ENCODE peak calls at places on chromosome 17, in nine cellular contexts. Y, S, T, Z, R, N, M, I and J are unnamed samples.
A peak's percentile ranks its signal among the peaks of the same experiment; 100 is the strongest.

GRCh38 chr17:50123649-50124349 is 6.2 kb downstream of the SAMD14 start:
- DNase-seq in Y (no peak), S (no peak), T (no peak), Z (peak; percentile 93), R (no peak), N (no peak), M (no peak), I (no peak), J (no peak)

GRCh38 chr17:71441098-71441497 is 679.7 kb upstream of the SOX9 start:
- DNase-seq in Y (no peak), S (no peak), T (no peak), Z (no peak), R (peak; percentile 85), N (no peak), M (no peak), I (no peak), J (no peak)

GRCh38 chr17:60573139-60573975 is 26.6 kb upstream of the PPM1D start:
- DNase-seq in Y (no peak), S (peak; percentile 13), T (no peak), Z (no peak), R (no peak), N (no peak), M (no peak), I (no peak), J (no peak)

GRCh38 chr17:37481001-37481665 is 8.6 kb upstream of the DUSP14 start:
- DNase-seq in Y (no peak), S (no peak), T (no peak), Z (no peak), R (no peak), N (no peak), M (no peak), I (no peak), J (no peak)

GRCh38 chr17:30969989-30970680 is 704 bp upstream of the RNF135 start:
- DNase-seq in Y (no peak), S (no peak), T (no peak), Z (peak; percentile 3), R (peak; percentile 52), N (peak; percentile 37), M (no peak), I (no peak), J (no peak)

GRCh38 chr17:66310528-66311148 is 8.2 kb downstream of the PRKCA start:
- DNase-seq in Y (no peak), S (no peak), T (no peak), Z (peak; percentile 25), R (no peak), N (no peak), M (no peak), I (no peak), J (no peak)

GRCh38 chr17:49935526-49936210 is 33.3 kb upstream of the DLX4 start:
- DNase-seq in Y (no peak), S (no peak), T (no peak), Z (no peak), R (no peak), N (no peak), M (no peak), I (no peak), J (no peak)

GRCh38 chr17:28657756-28658155 is 4.0 kb downstream of the SDF2 start:
- DNase-seq in Y (no peak), S (no peak), T (no peak), Z (no peak), R (no peak), N (no peak), M (no peak), I (no peak), J (no peak)

GRCh38 chr17:43822566-43823190 is 10.3 kb downstream of the MPP3 start:
- DNase-seq in Y (no peak), S (no peak), T (no peak), Z (no peak), R (no peak), N (no peak), M (no peak), I (no peak), J (no peak)

GRCh38 chr17:28491860-28492259 is 14.3 kb upstream of the FOXN1 start:
- DNase-seq in Y (no peak), S (no peak), T (no peak), Z (no peak), R (no peak), N (no peak), M (no peak), I (no peak), J (no peak)

GRCh38 chr17:73580311-73580710 is 63.9 kb downstream of the SDK2 start:
- DNase-seq in Y (no peak), S (no peak), T (no peak), Z (no peak), R (no peak), N (no peak), M (no peak), I (no peak), J (no peak)

GRCh38 chr17:38745545-38745944 is 2.6 kb downstream of the PCGF2 start:
- DNase-seq in Y (no peak), S (no peak), T (no peak), Z (peak; percentile 61), R (no peak), N (no peak), M (no peak), I (no peak), J (no peak)

GRCh38 chr17:71966459-71967313 is 154.1 kb upstream of the SOX9 start:
- DNase-seq in Y (no peak), S (no peak), T (no peak), Z (no peak), R (no peak), N (no peak), M (no peak), I (peak; percentile 27), J (no peak)

GRCh38 chr17:42608692-42609181 is 437 bp downstream of the RETREG3 start:
- DNase-seq in Y (no peak), S (no peak), T (no peak), Z (no peak), R (no peak), N (peak; percentile 31), M (no peak), I (peak; percentile 20), J (no peak)

GRCh38 chr17:50165466-50165865 is 339 bp upstream of the SGCA start:
- DNase-seq in Y (no peak), S (no peak), T (no peak), Z (no peak), R (no peak), N (no peak), M (no peak), I (no peak), J (no peak)

GRCh38 chr17:10357768-10358167 is 15.0 kb downstream of the MYH13 start:
- DNase-seq in Y (no peak), S (no peak), T (no peak), Z (no peak), R (no peak), N (peak; percentile 37), M (no peak), I (no peak), J (peak; percentile 19)

GRCh38 chr17:36148559-36149295 is 27.7 kb downstream of the TBC1D3B start:
- DNase-seq in Y (no peak), S (peak; percentile 74), T (no peak), Z (peak; percentile 56), R (no peak), N (peak; percentile 71), M (peak; percentile 41), I (peak; percentile 65), J (peak; percentile 48)

GRCh38 chr17:73351764-73352163 is 40.0 kb upstream of the CDC42EP4 start:
- DNase-seq in Y (no peak), S (no peak), T (no peak), Z (no peak), R (no peak), N (no peak), M (no peak), I (no peak), J (no peak)

GRCh38 chr17:34269969-34270368 is at the start of gene CCL7:
- DNase-seq in Y (no peak), S (no peak), T (no peak), Z (no peak), R (no peak), N (no peak), M (no peak), I (no peak), J (no peak)

GRCh38 chr17:37742762-37743611 is 1.9 kb downstream of the HNF1B start:
- DNase-seq in Y (no peak), S (peak; percentile 34), T (no peak), Z (no peak), R (no peak), N (no peak), M (no peak), I (no peak), J (no peak)

GRCh38 chr17:72931635-72932034 is 160.9 kb downstream of the SLC39A11 start:
- DNase-seq in Y (no peak), S (no peak), T (no peak), Z (no peak), R (no peak), N (no peak), M (no peak), I (no peak), J (no peak)

GRCh38 chr17:75691371-75692290 is 24.5 kb downstream of the SAP30BP start:
- DNase-seq in Y (no peak), S (no peak), T (no peak), Z (peak; percentile 90), R (peak; percentile 81), N (peak; percentile 29), M (no peak), I (no peak), J (no peak)
- H3K4me1 ChIP-seq in Y (peaks cover 65% of the 10 kb centered on the region), S (peaks cover 5% of the 10 kb centered on the region), T (peaks cover 89% of the 10 kb centered on the region), Z (peaks cover 46% of the 10 kb centered on the region), R (peaks cover 72% of the 10 kb centered on the region), N (no peaks in the 10 kb centered on the region), M (peaks cover 89% of the 10 kb centered on the region), I (peaks cover 88% of the 10 kb centered on the region), J (peaks cover 38% of the 10 kb centered on the region)

DNA sequence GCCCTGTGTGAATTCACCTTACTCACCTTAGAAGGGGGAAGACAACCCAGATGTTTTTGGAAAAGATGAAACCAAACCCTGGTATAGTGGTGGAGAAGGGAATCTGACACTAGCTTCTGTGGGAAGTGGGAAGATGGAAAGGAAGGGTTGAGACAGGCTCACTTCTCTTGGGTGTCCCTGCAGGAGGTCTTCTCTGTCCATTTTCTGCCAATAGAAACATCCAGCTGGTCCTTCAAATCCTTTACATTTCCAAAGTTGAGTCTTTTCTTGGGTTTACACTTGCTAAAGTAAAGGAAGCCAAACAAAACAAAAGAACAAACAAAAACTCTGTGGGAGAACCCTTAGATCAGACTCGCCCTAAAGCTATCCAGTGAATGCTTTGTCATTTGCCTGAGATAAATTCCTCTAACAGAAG is 10.2 kb downstream of the HOXB1 start:
- DNase-seq in Y (peak; percentile 71), S (no peak), T (no peak), Z (no peak), R (no peak), N (no peak), M (no peak), I (no peak), J (no peak)
- H3K27me3 ChIP-seq in Y (no peaks in the 10 kb centered on the region), S (no peaks in the 10 kb centered on the region), T (no peaks in the 10 kb centered on the region), Z (peaks cover 15% of the 10 kb centered on the region), R (peaks cover 25% of the 10 kb centered on the region), N (peaks cover 26% of the 10 kb centered on the region), M (no peaks in the 10 kb centered on the region), I (peaks cover 99% of the 10 kb centered on the region), J (peaks cover 6% of the 10 kb centered on the region)

GRCh38 chr17:77468897-77469296 is 328.1 kb downstream of the SEC14L1 start:
- DNase-seq in Y (no peak), S (no peak), T (no peak), Z (no peak), R (no peak), N (no peak), M (no peak), I (no peak), J (no peak)
- H3K4me1 ChIP-seq in Y (peaks cover 6% of the 10 kb centered on the region), S (peaks cover 72% of the 10 kb centered on the region), T (peaks cover 79% of the 10 kb centered on the region), Z (peaks cover 53% of the 10 kb centered on the region), R (peaks cover 57% of the 10 kb centered on the region), N (peaks cover 76% of the 10 kb centered on the region), M (peaks cover 85% of the 10 kb centered on the region), I (peaks cover 93% of the 10 kb centered on the region), J (peaks cover 98% of the 10 kb centered on the region)

GRCh38 chr17:80529104-80529903 is 15.3 kb upstream of the RPTOR start:
- DNase-seq in Y (no peak), S (no peak), T (no peak), Z (no peak), R (no peak), N (no peak), M (no peak), I (no peak), J (no peak)
- H3K27me3 ChIP-seq in Y (no peaks in the 10 kb centered on the region), S (no peaks in the 10 kb centered on the region), T (no peaks in the 10 kb centered on the region), Z (no peaks in the 10 kb centered on the region), R (no peaks in the 10 kb centered on the region), N (peaks cover 6% of the 10 kb centered on the region), M (no peaks in the 10 kb centered on the region), I (peaks cover 94% of the 10 kb centered on the region), J (no peaks in the 10 kb centered on the region)